ENCODE peak calls at places on chromosome X, in four cellular contexts. One of them, this sample, is unnamed.

GRCh38 chrX:123487674-123488073 is 245.2 kb downstream of the THOC2 start:
- DNase-seq in IMR-90: no peak
- DNase-seq in GM12878: no peak
- DNase-seq in K562: no peak
- DNase-seq in this sample: no peak

GRCh38 chrX:153725832-153726285 is 1.2 kb downstream of the ABCD1 start:
- DNase-seq in IMR-90: no peak
- DNase-seq in GM12878: no peak
- DNase-seq in K562: no peak
- DNase-seq in this sample: no peak

GRCh38 chrX:136310411-136310810 is 9.6 kb downstream of the ADGRG4 start:
- DNase-seq in IMR-90: peak
- DNase-seq in GM12878: no peak
- DNase-seq in K562: peak
- DNase-seq in this sample: peak

GRCh38 chrX:31580726-31581125 is 508.9 kb upstream of the FTHL17 start:
- DNase-seq in IMR-90: peak
- DNase-seq in GM12878: no peak
- DNase-seq in K562: no peak
- DNase-seq in this sample: no peak

GRCh38 chrX:12372111-12372510 is 233.8 kb downstream of the FRMPD4 start:
- DNase-seq in IMR-90: peak
- DNase-seq in GM12878: no peak
- DNase-seq in K562: no peak
- DNase-seq in this sample: no peak

GRCh38 chrX:21487832-21488231 is 113.6 kb downstream of the CNKSR2 start:
- DNase-seq in IMR-90: peak
- DNase-seq in GM12878: no peak
- DNase-seq in K562: no peak
- DNase-seq in this sample: peak

GRCh38 chrX:131332331-131332730 is 43.2 kb upstream of the IGSF1 start:
- DNase-seq in IMR-90: no peak
- DNase-seq in GM12878: no peak
- DNase-seq in K562: no peak
- DNase-seq in this sample: no peak

GRCh38 chrX:9349572-9350259 is 115.1 kb upstream of the TBL1X start:
- DNase-seq in IMR-90: peak
- DNase-seq in GM12878: no peak
- DNase-seq in K562: no peak
- DNase-seq in this sample: no peak

GRCh38 chrX:40471965-40472648 is 108.7 kb upstream of the ATP6AP2 start:
- DNase-seq in IMR-90: peak
- DNase-seq in GM12878: peak
- DNase-seq in K562: no peak
- DNase-seq in this sample: peak

GRCh38 chrX:103360916-103361315 is 4.6 kb downstream of the TCEAL9 start:
- DNase-seq in IMR-90: no peak
- DNase-seq in GM12878: no peak
- DNase-seq in K562: no peak
- DNase-seq in this sample: no peak

GRCh38 chrX:67604979-67605703 is 61.3 kb downstream of the AR start:
- DNase-seq in IMR-90: peak
- DNase-seq in GM12878: no peak
- DNase-seq in K562: no peak
- DNase-seq in this sample: peak

GRCh38 chrX:57364145-57364544 is 77.6 kb downstream of the FAAH2 start:
- DNase-seq in IMR-90: no peak
- DNase-seq in GM12878: no peak
- DNase-seq in K562: no peak
- DNase-seq in this sample: no peak

GRCh38 chrX:57366430-57366829 is 79.9 kb downstream of the FAAH2 start:
- DNase-seq in IMR-90: no peak
- DNase-seq in GM12878: no peak
- DNase-seq in K562: no peak
- DNase-seq in this sample: no peak

GRCh38 chrX:57368158-57368557 is 81.7 kb downstream of the FAAH2 start:
- DNase-seq in IMR-90: no peak
- DNase-seq in GM12878: no peak
- DNase-seq in K562: no peak
- DNase-seq in this sample: no peak

GRCh38 chrX:57367649-57368048 is 81.1 kb downstream of the FAAH2 start:
- DNase-seq in IMR-90: no peak
- DNase-seq in GM12878: no peak
- DNase-seq in K562: no peak
- DNase-seq in this sample: no peak
- TF ChIP-seq ELK1 in IMR-90: no peak
- TF ChIP-seq ELK1 in GM12878: no peak
- TF ChIP-seq ELK1 in K562: no peak
- TF ChIP-seq ELK1 in this sample: no peak

GRCh38 chrX:17409566-17410290 is 34.7 kb downstream of the NHS start:
- DNase-seq in IMR-90: no peak
- DNase-seq in GM12878: no peak
- DNase-seq in K562: no peak
- DNase-seq in this sample: no peak

GRCh38 chrX:17403231-17403691 is 28.3 kb downstream of the NHS start:
- DNase-seq in IMR-90: no peak
- DNase-seq in GM12878: no peak
- DNase-seq in K562: no peak
- DNase-seq in this sample: no peak

GRCh38 chrX:17411189-17411588 is 36.2 kb downstream of the NHS start:
- DNase-seq in IMR-90: no peak
- DNase-seq in GM12878: no peak
- DNase-seq in K562: no peak
- DNase-seq in this sample: no peak

DNA sequence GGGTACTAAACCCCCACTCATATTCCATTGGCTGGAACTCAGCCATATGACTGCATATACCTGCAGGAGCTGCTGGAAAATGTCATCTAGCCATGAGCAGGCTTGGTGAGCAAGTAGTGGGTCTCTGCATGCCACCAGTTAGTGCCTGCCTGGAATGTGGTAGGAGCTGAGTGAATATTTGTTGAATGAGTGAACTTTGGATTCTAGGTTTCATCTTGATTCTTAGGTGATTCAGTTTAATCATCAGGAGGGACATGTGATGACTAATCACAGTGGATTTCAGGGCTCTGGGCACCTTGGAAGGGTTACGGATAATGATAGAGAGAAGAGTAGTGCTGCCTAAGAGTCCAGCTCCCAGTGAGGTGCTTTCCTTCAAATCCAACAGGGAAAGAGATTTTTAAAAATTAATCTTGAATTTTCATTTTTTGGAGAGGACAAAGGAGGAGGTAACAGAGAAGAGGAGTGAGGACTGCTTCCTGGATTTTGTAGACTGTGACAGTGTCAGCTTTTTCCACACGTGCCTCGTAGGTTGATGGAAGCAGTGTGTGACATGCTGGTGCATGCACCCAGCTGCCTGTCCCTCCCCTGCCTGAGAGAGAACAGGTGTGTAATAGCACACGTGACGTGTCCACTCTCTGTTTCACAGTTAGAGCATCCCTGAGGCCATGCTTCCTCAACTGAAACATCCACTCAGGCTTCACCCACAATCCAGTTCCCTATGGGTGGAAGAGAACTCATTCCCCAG is 30.4 kb downstream of the NHS start:
- DNase-seq in IMR-90: peak
- DNase-seq in GM12878: no peak
- DNase-seq in K562: no peak
- DNase-seq in this sample: peak
- TF ChIP-seq ELK1 in IMR-90: no peak
- TF ChIP-seq ELK1 in GM12878: no peak
- TF ChIP-seq ELK1 in K562: no peak
- TF ChIP-seq ELK1 in this sample: no peak

GRCh38 chrX:152136312-152136711 is 2.1 kb downstream of the MAGEA10 start:
- DNase-seq in IMR-90: no peak
- DNase-seq in GM12878: no peak
- DNase-seq in K562: no peak
- DNase-seq in this sample: no peak
- TF ChIP-seq ELK1 in IMR-90: no peak
- TF ChIP-seq ELK1 in GM12878: no peak
- TF ChIP-seq ELK1 in K562: no peak
- TF ChIP-seq ELK1 in this sample: no peak

GRCh38 chrX:44889824-44890223 is 16.8 kb downstream of the KDM6A start:
- DNase-seq in IMR-90: no peak
- DNase-seq in GM12878: no peak
- DNase-seq in K562: no peak
- DNase-seq in this sample: no peak

GRCh38 chrX:44881549-44881948 is 8.6 kb downstream of the KDM6A start:
- DNase-seq in IMR-90: no peak
- DNase-seq in GM12878: no peak
- DNase-seq in K562: no peak
- DNase-seq in this sample: no peak

GRCh38 chrX:44890247-44890646 is 17.3 kb downstream of the KDM6A start:
- DNase-seq in IMR-90: no peak
- DNase-seq in GM12878: no peak
- DNase-seq in K562: no peak
- DNase-seq in this sample: no peak

GRCh38 chrX:44882635-44883034 is 9.6 kb downstream of the KDM6A start:
- DNase-seq in IMR-90: no peak
- DNase-seq in GM12878: no peak
- DNase-seq in K562: no peak
- DNase-seq in this sample: no peak

GRCh38 chrX:44884944-44885343 is 12.0 kb downstream of the KDM6A start:
- DNase-seq in IMR-90: no peak
- DNase-seq in GM12878: no peak
- DNase-seq in K562: no peak
- DNase-seq in this sample: no peak
- TF ChIP-seq ELK1 in IMR-90: no peak
- TF ChIP-seq ELK1 in GM12878: no peak
- TF ChIP-seq ELK1 in K562: no peak
- TF ChIP-seq ELK1 in this sample: no peak

DNA sequence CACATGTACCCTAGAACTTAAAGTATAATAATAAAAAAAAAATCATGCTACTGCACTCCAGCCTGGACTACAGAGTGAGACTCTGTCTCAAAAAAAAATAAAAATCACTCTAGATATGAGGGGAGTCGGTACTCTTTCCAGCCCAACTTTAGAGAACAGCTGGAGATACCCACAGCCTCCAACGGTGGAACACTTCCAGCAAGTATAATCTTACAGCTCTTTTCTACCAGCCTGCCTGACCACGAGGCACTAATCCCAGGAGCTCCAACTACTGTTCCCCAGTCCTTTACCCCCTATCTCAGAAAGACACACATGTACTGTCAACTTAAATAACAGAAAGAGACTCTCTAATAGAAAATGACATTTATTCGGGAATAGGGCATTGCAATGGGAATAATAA is 46.8 kb downstream of the STEEP1 start:
- DNase-seq in IMR-90: no peak
- DNase-seq in GM12878: no peak
- DNase-seq in K562: no peak
- DNase-seq in this sample: no peak
- TF ChIP-seq ELK1 in IMR-90: no peak
- TF ChIP-seq ELK1 in GM12878: no peak
- TF ChIP-seq ELK1 in K562: no peak
- TF ChIP-seq ELK1 in this sample: no peak

This sample was measured in A549.